ENCODE peak calls at places on chromosome 16, in six cellular contexts. I is stimulated activated CD8-positive, alpha-beta memory T cell treated with anti-CD3 and anti-CD28 coated beads, Interleukin-7, amount 100 ng/mL, for 1 hour; D is stimulated activated naive CD8-positive, alpha-beta T cell treated with anti-CD3 and anti-CD28 coated beads, Interleukin-15, amount 100 ng/mL, for 72 hours; T is NCI-H1436; Q is NT2/D1; M is Daoy. U is an unnamed sample.

GRCh38 chr16:49021136-49021535 is 260.5 kb downstream of the CBLN1 start:
- DNase-seq in T (no peak), Q (no peak), I (no peak), M (peak), D (no peak), U (no peak)

GRCh38 chr16:72987480-72987901 is 60.4 kb downstream of the ZFHX3 start:
- DNase-seq in Q (no peak), D (no peak), M (no peak), T (no peak), I (no peak), U (no peak)

GRCh38 chr16:3999479-3999868 is 116.8 kb downstream of the ADCY9 start:
- DNase-seq in M (peak), I (no peak), D (no peak), T (no peak), Q (peak), U (no peak)

GRCh38 chr16:87897563-87898505 is 28.5 kb upstream of the SLC7A5 start:
- DNase-seq in I (peak), M (peak), Q (no peak), T (no peak), D (peak), U (peak)

GRCh38 chr16:50815382-50815781 is 73.5 kb downstream of the CYLD start:
- DNase-seq in I (no peak), Q (no peak), M (no peak), T (no peak), D (no peak), U (no peak)

GRCh38 chr16:82801361-82801760 is 174.6 kb downstream of the CDH13 start:
- DNase-seq in I (no peak), M (no peak), T (no peak), D (peak), Q (no peak), U (no peak)

GRCh38 chr16:47565454-47565853 is 104.3 kb downstream of the PHKB start:
- DNase-seq in T (no peak), M (peak), Q (no peak), I (no peak), D (no peak), U (no peak)

GRCh38 chr16:50121721-50122445 is 31.2 kb upstream of the TENT4B start:
- DNase-seq in D (peak), T (peak), Q (no peak), M (no peak), I (no peak), U (no peak)

GRCh38 chr16:21092951-21093350 is 57.7 kb downstream of the DNAH3 start:
- DNase-seq in Q (no peak), I (no peak), D (no peak), M (no peak), T (no peak), U (no peak)

GRCh38 chr16:58269526-58269925 is 25.3 kb downstream of the PRSS54 start:
- DNase-seq in M (peak), I (no peak), T (no peak), Q (no peak), D (no peak), U (no peak)

GRCh38 chr16:4212934-4213296 is 29.0 kb downstream of the SRL start:
- DNase-seq in Q (no peak), D (no peak), I (no peak), T (no peak), M (peak), U (no peak)

GRCh38 chr16:84246679-84247077 is 6.9 kb upstream of the KCNG4 start:
- DNase-seq in D (no peak), Q (no peak), I (no peak), T (no peak), M (no peak), U (no peak)

GRCh38 chr16:81659249-81659648 is 119.8 kb upstream of the PLCG2 start:
- DNase-seq in D (no peak), M (no peak), Q (no peak), I (no peak), T (no peak), U (no peak)

GRCh38 chr16:1871974-1872635 is at the start of gene MEIOB:
- DNase-seq in D (peak), I (no peak), M (peak), Q (peak), T (no peak), U (peak)

GRCh38 chr16:2753523-2754020 is 1.1 kb downstream of the SRRM2 start:
- DNase-seq in D (no peak), T (no peak), Q (no peak), M (no peak), I (no peak), U (no peak)

GRCh38 chr16:63289834-63290460 is 1253.7 kb upstream of the CDH8 start:
- DNase-seq in Q (peak), T (peak), D (peak), I (no peak), M (no peak), U (peak)

GRCh38 chr16:48057085-48057484 is 98.7 kb downstream of the ABCC12 start:
- DNase-seq in T (no peak), Q (no peak), D (no peak), M (no peak), I (no peak), U (no peak)

GRCh38 chr16:87356491-87356853 is 27.1 kb downstream of the FBXO31 start:
- DNase-seq in D (no peak), T (no peak), M (no peak), I (no peak), Q (no peak), U (no peak)

GRCh38 chr16:70703835-70704381 is 18.1 kb upstream of the MTSS2 start:
- DNase-seq in Q (no peak), M (no peak), I (no peak), D (no peak), T (no peak), U (no peak)

GRCh38 chr16:765488-765865 is 4.9 kb downstream of the MSLN start:
- DNase-seq in I (no peak), M (no peak), Q (no peak), T (no peak), D (no peak), U (no peak)

GRCh38 chr16:27779719-27780161 is 229.8 kb downstream of the KATNIP start:
- DNase-seq in Q (peak), T (no peak), D (no peak), I (no peak), M (peak), U (peak)

GRCh38 chr16:68833251-68833650 is 10.1 kb upstream of the TANGO6 start:
- DNase-seq in Q (no peak), M (no peak), D (no peak), T (no peak), I (no peak), U (no peak)

GRCh38 chr16:50467943-50468748 is 80.0 kb upstream of the NKD1 start:
- DNase-seq in T (peak), M (no peak), I (no peak), D (no peak), Q (no peak), U (peak)

GRCh38 chr16:77589071-77589755 is 133.1 kb upstream of the NUDT7 start:
- DNase-seq in M (no peak), Q (no peak), I (no peak), T (no peak), D (no peak), U (no peak)

GRCh38 chr16:84299734-84300440 is 5.2 kb downstream of the WFDC1 start:
- DNase-seq in M (no peak), T (no peak), Q (peak), I (no peak), D (no peak), U (no peak)